ENCODE peak calls at places on chromosomes 5 and 9, in seven cellular contexts. Y is progenitor cell of endocrine pancreas, A is EL, N is heart right ventricle, Q is hepatic stellate cell, O is glomerular endothelial cell, W is SK-N-SH. R is an unnamed sample.
A peak's percentile ranks its signal among the peaks of the same experiment; 100 is the strongest.

GRCh38 chr5:41112486-41113455 is 41.6 kb upstream of the MROH2B start:
- DNase-seq in Q (no peak), W (no peak), A (peak; percentile 67), Y (no peak), O (no peak), N (no peak), R (no peak)

GRCh38 chr5:102036927-102037326 is 259.2 kb downstream of the SLCO4C1 start:
- DNase-seq in A (no peak), Q (no peak), O (no peak), Y (no peak), W (no peak), N (no peak), R (no peak)

GRCh38 chr5:125012727-125013451 is 266.4 kb upstream of the ZNF608 start:
- DNase-seq in O (no peak), A (no peak), W (no peak), Y (no peak), N (no peak), Q (no peak), R (no peak)

GRCh38 chr9:115642285-115642684 is 511.3 kb upstream of the PAPPA start:
- DNase-seq in Q (no peak), A (no peak), W (no peak), N (no peak), Y (no peak), O (no peak), R (no peak)

GRCh38 chr9:73132034-73132776 is 19.5 kb upstream of the ANXA1 start:
- DNase-seq in Y (no peak), A (peak; percentile 85), W (peak; percentile 4), O (peak; percentile 87), Q (peak; percentile 31), N (peak; percentile 79), R (no peak)

GRCh38 chr9:85479305-85479704 is 262.4 kb downstream of the AGTPBP1 start:
- DNase-seq in A (no peak), Y (no peak), N (no peak), O (no peak), W (no peak), Q (no peak), R (no peak)

GRCh38 chr5:52997424-52997823 is 8.3 kb downstream of the ITGA2 start:
- DNase-seq in Y (no peak), N (no peak), A (no peak), O (no peak), W (no peak), Q (no peak), R (no peak)

GRCh38 chr5:95178046-95178651 is 106.7 kb downstream of the MCTP1 start:
- DNase-seq in O (peak; percentile 75), W (no peak), Q (no peak), N (no peak), Y (no peak), A (peak; percentile 27), R (no peak)

GRCh38 chr5:180387798-180388197 is 34.7 kb upstream of the GFPT2 start:
- DNase-seq in N (no peak), A (no peak), Q (no peak), O (no peak), W (no peak), Y (no peak), R (no peak)

GRCh38 chr9:121765021-121765950 is 113.9 kb downstream of the DAB2IP start:
- DNase-seq in A (peak; percentile 83), O (no peak), Q (peak; percentile 94), W (peak; percentile 48), Y (no peak), N (peak; percentile 77), R (no peak)

GRCh38 chr9:1207681-1208080 is 157.5 kb downstream of the DMRT2 start:
- DNase-seq in N (no peak), Q (no peak), A (peak; percentile 91), Y (no peak), O (no peak), W (no peak), R (no peak)

GRCh38 chr5:174413520-174414314 is 310.7 kb upstream of the MSX2 start:
- DNase-seq in N (no peak), A (peak; percentile 63), W (no peak), Q (no peak), Y (no peak), O (no peak), R (no peak)

GRCh38 chr9:136881691-136882108 is 4.6 kb upstream of the TRAF2 start:
- DNase-seq in Q (peak; percentile 71), N (peak; percentile 45), A (no peak), W (no peak), O (no peak), Y (no peak), R (no peak)

GRCh38 chr9:125541840-125542243 is 165.2 kb downstream of the MAPKAP1 start:
- DNase-seq in Q (no peak), N (peak; percentile 40), O (no peak), W (peak; percentile 77), Y (no peak), A (no peak), R (no peak)

GRCh38 chr5:141825241-141825671 is 53.0 kb downstream of the PCDH1 start:
- DNase-seq in W (peak; percentile 62), A (no peak), Y (no peak), Q (no peak), O (no peak), N (no peak), R (no peak)

GRCh38 chr5:134851307-134851923 is 5.6 kb downstream of the C5orf24 start:
- DNase-seq in W (peak; percentile 40), Q (peak; percentile 35), Y (no peak), A (peak; percentile 60), O (no peak), N (no peak), R (no peak)

GRCh38 chr5:124199902-124200301 is 546.5 kb downstream of the ZNF608 start:
- DNase-seq in N (no peak), Y (no peak), A (no peak), O (no peak), Q (no peak), W (peak; percentile 27), R (no peak)

GRCh38 chr9:109439378-109440116 is 58.6 kb downstream of the PTPN3 start:
- DNase-seq in A (no peak), Y (no peak), Q (no peak), O (no peak), N (no peak), W (no peak), R (no peak)

GRCh38 chr9:33133186-33133585 is 34.0 kb downstream of the B4GALT1 start:
- DNase-seq in N (no peak), O (no peak), Y (no peak), Q (no peak), A (no peak), W (no peak), R (peak; percentile 10)

GRCh38 chr9:86368871-86369521 is 14.8 kb upstream of the TUT7 start:
- DNase-seq in Q (no peak), W (no peak), O (no peak), A (peak; percentile 78), N (no peak), Y (no peak), R (no peak)

GRCh38 chr9:131598121-131598520 is 52.8 kb downstream of the PRRT1B start:
- DNase-seq in Q (no peak), A (no peak), N (no peak), W (no peak), Y (no peak), O (no peak), R (peak; percentile 88)

GRCh38 chr9:112002847-112003457 is 106.3 kb downstream of the UGCG start:
- DNase-seq in Y (no peak), W (no peak), N (no peak), A (peak; percentile 22), Q (no peak), O (no peak), R (no peak)

GRCh38 chr9:96219615-96220257 is 82.2 kb downstream of the HSD17B3 start:
- DNase-seq in O (no peak), A (no peak), N (peak; percentile 31), Q (peak; percentile 36), W (peak; percentile 55), Y (no peak), R (peak; percentile 50)

GRCh38 chr5:59529286-59529685 is 364.2 kb downstream of the PDE4D start:
- DNase-seq in A (no peak), O (no peak), N (no peak), Q (no peak), W (no peak), Y (no peak), R (no peak)

GRCh38 chr9:71249729-71250317 is 128.4 kb upstream of the TRPM3 start:
- DNase-seq in Y (no peak), W (peak; percentile 33), Q (peak; percentile 33), A (peak; percentile 66), N (peak; percentile 14), O (peak; percentile 68), R (no peak)

GRCh38 chr9:107137495-107138202 is 145.4 kb upstream of the RAD23B start:
- DNase-seq in W (peak; percentile 45), Y (no peak), N (no peak), A (peak; percentile 44), Q (peak; percentile 38), O (peak; percentile 7), R (no peak)

GRCh38 chr5:122999947-123000563 is 36.5 kb downstream of the PPIC start:
- DNase-seq in Q (peak; percentile 4), Y (no peak), O (no peak), W (no peak), A (peak; percentile 55), N (peak; percentile 6), R (peak; percentile 16)

R was measured in upper lobe of left lung.